ENCODE peak calls at places on chromosomes 12 and 14, in seven cellular contexts. One of them, this sample, is unnamed.

GRCh38 chr14:65131176-65131765 is 29.0 kb upstream of the MAX start:
- DNase-seq in body of pancreas: no peak
- DNase-seq in K562: no peak
- DNase-seq in adrenal gland: no peak
- DNase-seq in testis: no peak
- DNase-seq in Peyer's patch: peak; percentile 71
- DNase-seq in lower leg skin: no peak
- DNase-seq in this sample: no peak

GRCh38 chr12:5085896-5086295 is 42.2 kb downstream of the KCNA5 start:
- DNase-seq in lower leg skin: no peak
- DNase-seq in adrenal gland: no peak
- DNase-seq in K562: no peak
- DNase-seq in testis: no peak
- DNase-seq in body of pancreas: no peak
- DNase-seq in Peyer's patch: no peak
- DNase-seq in this sample: no peak

GRCh38 chr14:37320106-37320505 is 122.4 kb downstream of the MIPOL1 start:
- DNase-seq in Peyer's patch: no peak
- DNase-seq in adrenal gland: no peak
- DNase-seq in body of pancreas: no peak
- DNase-seq in testis: no peak
- DNase-seq in K562: no peak
- DNase-seq in lower leg skin: no peak
- DNase-seq in this sample: no peak

GRCh38 chr12:114686421-114687268 is 2.7 kb upstream of the TBX3 start:
- DNase-seq in Peyer's patch: no peak
- DNase-seq in lower leg skin: no peak
- DNase-seq in body of pancreas: no peak
- DNase-seq in testis: no peak
- DNase-seq in adrenal gland: no peak
- DNase-seq in K562: no peak
- DNase-seq in this sample: no peak

GRCh38 chr12:62540354-62540753 is 73.7 kb downstream of the MON2 start:
- DNase-seq in lower leg skin: no peak
- DNase-seq in adrenal gland: no peak
- DNase-seq in body of pancreas: no peak
- DNase-seq in Peyer's patch: no peak
- DNase-seq in testis: no peak
- DNase-seq in K562: no peak
- DNase-seq in this sample: no peak

GRCh38 chr12:120404271-120404670 is 33.6 kb upstream of the COX6A1 start:
- DNase-seq in Peyer's patch: no peak
- DNase-seq in body of pancreas: no peak
- DNase-seq in testis: no peak
- DNase-seq in K562: no peak
- DNase-seq in lower leg skin: no peak
- DNase-seq in adrenal gland: no peak
- DNase-seq in this sample: no peak

GRCh38 chr12:47733142-47733541 is 7.9 kb upstream of the ENDOU start:
- DNase-seq in testis: no peak
- DNase-seq in lower leg skin: no peak
- DNase-seq in adrenal gland: no peak
- DNase-seq in body of pancreas: no peak
- DNase-seq in Peyer's patch: no peak
- DNase-seq in K562: no peak
- DNase-seq in this sample: no peak

GRCh38 chr14:64841121-64841611 is 38.5 kb downstream of the SPTB start:
- DNase-seq in testis: no peak
- DNase-seq in lower leg skin: peak; percentile 46
- DNase-seq in adrenal gland: peak; percentile 19
- DNase-seq in Peyer's patch: no peak
- DNase-seq in K562: peak; percentile 77
- DNase-seq in body of pancreas: no peak
- DNase-seq in this sample: no peak

GRCh38 chr14:104292084-104292970 is 153.9 kb downstream of the KIF26A start:
- DNase-seq in adrenal gland: peak; percentile 3
- DNase-seq in lower leg skin: peak; percentile 36
- DNase-seq in Peyer's patch: peak; percentile 42
- DNase-seq in testis: no peak
- DNase-seq in K562: no peak
- DNase-seq in body of pancreas: peak; percentile 9
- DNase-seq in this sample: no peak

GRCh38 chr12:94145231-94145979 is 3.0 kb upstream of the PLXNC1 start:
- DNase-seq in K562: peak; percentile 47
- DNase-seq in lower leg skin: no peak
- DNase-seq in adrenal gland: no peak
- DNase-seq in testis: peak; percentile 47
- DNase-seq in body of pancreas: no peak
- DNase-seq in Peyer's patch: no peak
- DNase-seq in this sample: no peak

GRCh38 chr14:57486767-57487379 is 6.8 kb downstream of the CCDC198 start:
- DNase-seq in lower leg skin: no peak
- DNase-seq in K562: peak; percentile 16
- DNase-seq in adrenal gland: no peak
- DNase-seq in Peyer's patch: no peak
- DNase-seq in testis: peak; percentile 19
- DNase-seq in body of pancreas: peak; percentile 17
- DNase-seq in this sample: no peak

GRCh38 chr12:47776471-47777143 is 3.6 kb downstream of the SLC48A1 start:
- DNase-seq in Peyer's patch: no peak
- DNase-seq in adrenal gland: no peak
- DNase-seq in testis: no peak
- DNase-seq in body of pancreas: no peak
- DNase-seq in lower leg skin: no peak
- DNase-seq in K562: peak; percentile 66
- DNase-seq in this sample: no peak

GRCh38 chr14:76904100-76904739 is 78.0 kb downstream of the LRRC74A start:
- DNase-seq in testis: peak; percentile 44
- DNase-seq in lower leg skin: no peak
- DNase-seq in adrenal gland: peak; percentile 76
- DNase-seq in body of pancreas: peak; percentile 31
- DNase-seq in Peyer's patch: peak; percentile 54
- DNase-seq in K562: no peak
- DNase-seq in this sample: no peak

GRCh38 chr14:97777622-97778021 is 980.4 kb downstream of the VRK1 start:
- DNase-seq in body of pancreas: no peak
- DNase-seq in Peyer's patch: no peak
- DNase-seq in K562: no peak
- DNase-seq in adrenal gland: no peak
- DNase-seq in testis: no peak
- DNase-seq in lower leg skin: no peak
- DNase-seq in this sample: no peak

GRCh38 chr14:52079239-52079956 is 10.5 kb upstream of the NID2 start:
- DNase-seq in lower leg skin: no peak
- DNase-seq in Peyer's patch: no peak
- DNase-seq in adrenal gland: no peak
- DNase-seq in testis: no peak
- DNase-seq in body of pancreas: no peak
- DNase-seq in K562: no peak
- DNase-seq in this sample: no peak

GRCh38 chr14:103144085-103144484 is 20.8 kb downstream of the TNFAIP2 start:
- DNase-seq in K562: no peak
- DNase-seq in lower leg skin: no peak
- DNase-seq in body of pancreas: no peak
- DNase-seq in adrenal gland: no peak
- DNase-seq in Peyer's patch: no peak
- DNase-seq in testis: no peak
- DNase-seq in this sample: no peak

GRCh38 chr14:103006106-103006505 is 51.2 kb downstream of the CDC42BPB start:
- DNase-seq in adrenal gland: no peak
- DNase-seq in testis: no peak
- DNase-seq in lower leg skin: no peak
- DNase-seq in body of pancreas: no peak
- DNase-seq in K562: no peak
- DNase-seq in Peyer's patch: no peak
- DNase-seq in this sample: no peak

GRCh38 chr12:68495666-68496065 is 115.0 kb upstream of the RAP1B start:
- DNase-seq in K562: no peak
- DNase-seq in body of pancreas: no peak
- DNase-seq in testis: no peak
- DNase-seq in lower leg skin: no peak
- DNase-seq in adrenal gland: no peak
- DNase-seq in Peyer's patch: no peak
- DNase-seq in this sample: no peak

GRCh38 chr14:68792022-68792829 is 641 bp downstream of the ZFP36L1 start:
- DNase-seq in adrenal gland: peak; percentile 44
- DNase-seq in testis: peak; percentile 15
- DNase-seq in lower leg skin: peak; percentile 87
- DNase-seq in body of pancreas: peak; percentile 33
- DNase-seq in K562: peak; percentile 34
- DNase-seq in Peyer's patch: peak; percentile 59
- DNase-seq in this sample: no peak

GRCh38 chr12:106296179-106296877 is 6.2 kb upstream of the TCP11L2 start:
- DNase-seq in adrenal gland: no peak
- DNase-seq in K562: no peak
- DNase-seq in lower leg skin: no peak
- DNase-seq in testis: no peak
- DNase-seq in body of pancreas: peak; percentile 40
- DNase-seq in Peyer's patch: no peak
- DNase-seq in this sample: no peak

DNA sequence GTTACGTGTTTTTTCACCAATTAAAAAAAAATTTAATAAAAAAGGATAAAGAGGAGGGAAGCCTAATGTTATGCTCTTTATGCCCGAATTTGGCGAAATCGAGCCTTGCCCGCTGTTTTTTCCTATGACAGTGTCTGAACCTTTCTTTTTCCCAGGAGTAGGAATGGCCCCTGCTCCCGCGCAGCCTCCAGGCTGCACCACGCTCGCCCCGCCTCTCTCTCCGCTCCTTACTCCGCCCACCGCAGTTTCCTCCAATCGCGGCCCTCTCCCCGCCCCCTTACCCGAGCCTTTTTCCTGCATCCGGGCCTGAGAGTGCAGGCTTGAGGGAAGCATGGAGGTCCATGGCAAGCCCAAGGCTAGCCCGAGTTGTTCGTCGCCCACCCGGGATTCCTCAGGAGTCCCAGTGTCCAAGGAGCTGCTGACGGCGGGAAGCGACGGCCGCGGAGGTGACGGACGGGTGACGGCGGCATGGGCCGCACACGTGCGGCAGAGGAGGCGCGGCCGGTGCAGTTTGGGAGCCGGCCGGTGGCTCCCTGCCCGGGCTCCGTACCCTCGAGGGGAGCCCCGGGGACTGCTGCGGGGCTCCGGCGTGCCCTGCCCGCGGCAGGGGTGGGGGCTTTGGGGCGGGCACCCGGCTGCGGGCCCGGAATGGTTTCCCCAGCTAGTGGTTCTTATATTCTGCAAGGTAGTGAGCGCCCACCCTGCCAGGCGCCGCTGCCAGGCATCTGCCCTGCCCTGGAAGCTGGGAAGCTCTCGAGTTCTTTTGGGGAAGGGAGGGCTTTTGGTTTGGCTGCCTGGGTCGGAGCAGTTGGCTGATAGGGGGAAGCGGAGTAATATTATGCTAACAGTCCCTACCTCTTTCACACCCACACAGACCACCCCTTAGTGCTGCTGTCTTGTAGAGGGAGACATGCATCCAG is at the start of gene NOPCHAP1:
- DNase-seq in K562: peak; percentile 93
- DNase-seq in body of pancreas: peak; percentile 93
- DNase-seq in Peyer's patch: peak; percentile 96
- DNase-seq in testis: peak; percentile 97
- DNase-seq in lower leg skin: peak; percentile 98
- DNase-seq in adrenal gland: peak; percentile 92
- DNase-seq in this sample: peak; percentile 76
- TF ChIP-seq POLR2A in K562: peak; percentile 91
- TF ChIP-seq POLR2A in body of pancreas: peak; percentile 75
- TF ChIP-seq POLR2A in Peyer's patch: peak; percentile 64
- TF ChIP-seq POLR2A in testis: peak; percentile 16
- TF ChIP-seq POLR2A in lower leg skin: no peak
- TF ChIP-seq POLR2A in adrenal gland: peak; percentile 65
- TF ChIP-seq POLR2A in this sample: peak; percentile 94

DNA sequence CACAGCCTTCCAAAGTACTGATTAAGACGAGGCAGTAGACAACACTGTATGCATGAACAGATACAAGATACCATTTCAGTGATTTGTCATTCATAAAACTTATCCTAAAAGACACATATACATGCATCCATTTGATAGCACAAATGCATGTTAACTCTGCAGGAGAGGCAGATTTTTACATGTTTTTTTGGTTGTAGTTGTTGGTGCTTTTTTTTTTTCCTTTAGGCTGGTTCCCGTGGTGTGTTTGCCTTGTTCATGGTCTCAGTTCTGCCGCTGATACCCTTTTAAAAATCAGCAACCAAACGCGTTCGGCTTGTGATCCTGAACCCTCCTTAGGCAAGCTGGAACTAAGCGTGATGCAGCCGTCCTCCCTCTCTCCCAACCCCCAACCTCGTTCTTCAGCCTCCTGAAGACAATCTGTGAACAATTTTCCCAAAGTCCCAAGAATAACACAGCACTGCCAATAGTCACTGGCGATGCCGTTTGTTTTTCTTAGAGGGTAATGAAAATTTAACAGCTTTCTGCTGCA is 1.2 kb downstream of the PRICKLE1 start:
- DNase-seq in body of pancreas: no peak
- DNase-seq in Peyer's patch: no peak
- DNase-seq in testis: peak; percentile 29
- DNase-seq in K562: no peak
- DNase-seq in lower leg skin: no peak
- DNase-seq in adrenal gland: no peak
- DNase-seq in this sample: no peak
- TF ChIP-seq POLR2A in body of pancreas: no peak
- TF ChIP-seq POLR2A in Peyer's patch: no peak
- TF ChIP-seq POLR2A in testis: no peak
- TF ChIP-seq POLR2A in K562: no peak
- TF ChIP-seq POLR2A in lower leg skin: no peak
- TF ChIP-seq POLR2A in adrenal gland: no peak
- TF ChIP-seq POLR2A in this sample: no peak

DNA sequence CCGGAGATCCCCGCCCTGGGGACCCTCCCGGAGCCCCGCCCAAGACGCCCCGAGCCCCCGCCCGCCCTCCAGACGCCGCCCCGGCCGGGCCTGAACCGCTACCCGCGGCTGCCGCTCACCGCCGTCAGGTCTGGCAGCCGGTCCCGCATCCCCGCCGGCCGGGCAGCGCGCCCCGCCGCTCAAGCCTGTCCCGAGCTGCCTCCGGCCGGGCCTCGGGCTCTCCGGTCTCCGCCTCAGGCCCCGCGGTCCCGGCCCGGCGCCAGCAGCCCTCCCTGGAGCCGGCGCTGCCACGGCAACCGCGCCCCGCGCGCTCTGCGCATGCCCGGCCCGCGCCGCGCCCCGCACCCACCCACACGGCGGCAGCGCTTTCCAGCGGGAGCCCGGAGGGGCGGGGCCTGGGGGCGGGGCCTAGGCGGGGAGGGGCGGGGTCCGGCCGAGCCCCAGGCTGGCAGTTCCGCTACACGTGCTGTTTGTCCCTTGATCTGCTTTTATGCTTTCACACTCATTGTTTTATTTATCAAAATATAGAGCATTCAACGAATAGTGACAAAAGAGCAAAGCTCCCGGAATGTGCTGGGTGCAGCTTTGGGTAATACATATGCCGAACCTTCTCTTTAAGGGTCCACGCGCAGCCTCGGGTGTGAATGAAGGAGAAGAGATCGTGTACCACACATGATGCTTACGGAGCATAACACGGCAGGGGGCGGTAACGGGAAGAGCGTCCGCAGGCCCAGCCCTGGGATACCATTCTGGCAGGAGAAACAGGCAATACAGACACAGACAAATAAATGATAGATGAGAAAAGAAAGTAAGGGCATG is at the start of gene STX2:
- DNase-seq in adrenal gland: peak; percentile 85
- DNase-seq in Peyer's patch: peak; percentile 93
- DNase-seq in body of pancreas: peak; percentile 90
- DNase-seq in K562: peak; percentile 89
- DNase-seq in lower leg skin: peak; percentile 96
- DNase-seq in testis: peak; percentile 88
- DNase-seq in this sample: peak; percentile 91
- TF ChIP-seq POLR2A in adrenal gland: peak; percentile 22
- TF ChIP-seq POLR2A in Peyer's patch: no peak
- TF ChIP-seq POLR2A in body of pancreas: no peak
- TF ChIP-seq POLR2A in K562: peak; percentile 52
- TF ChIP-seq POLR2A in lower leg skin: no peak
- TF ChIP-seq POLR2A in testis: no peak
- TF ChIP-seq POLR2A in this sample: no peak

GRCh38 chr14:23567186-23568020 is at the start of gene AP1G2:
- DNase-seq in body of pancreas: peak; percentile 92
- DNase-seq in K562: peak; percentile 91
- DNase-seq in testis: peak; percentile 90
- DNase-seq in adrenal gland: peak; percentile 91
- DNase-seq in Peyer's patch: peak; percentile 97
- DNase-seq in lower leg skin: peak; percentile 97
- DNase-seq in this sample: peak; percentile 92
- TF ChIP-seq POLR2A in body of pancreas: peak; percentile 87
- TF ChIP-seq POLR2A in K562: peak; percentile 87
- TF ChIP-seq POLR2A in testis: no peak
- TF ChIP-seq POLR2A in adrenal gland: peak; percentile 22
- TF ChIP-seq POLR2A in Peyer's patch: peak; percentile 91
- TF ChIP-seq POLR2A in lower leg skin: no peak
- TF ChIP-seq POLR2A in this sample: peak; percentile 87

This sample was measured in GM12892.